ENCODE peak calls at places on chromosomes 6 and 20, in seven cellular contexts. R is HCT116, P is left lung, V is GM23248, J is K562, H is mesenchymal stem cell, L is colonic mucosa. T is an unnamed sample. For H3K4me1, the result is how much of the 10 kb centered on the place peaks cover.

GRCh38 chr20:46990811-46991567 is 96.3 kb downstream of the EYA2 start:
- DNase-seq in R (no peak), P (no peak), V (no peak), J (no peak), H (no peak), L (no peak), T (no peak)

GRCh38 chr6:27547157-27548075 is 74.5 kb upstream of the ZNF184 start:
- DNase-seq in R (peak), P (no peak), V (peak), J (peak), H (peak), L (peak), T (no peak)

GRCh38 chr20:18412202-18412901 is 54.5 kb downstream of the DZANK1 start:
- DNase-seq in R (no peak), P (no peak), V (no peak), J (no peak), H (no peak), L (no peak), T (no peak)

GRCh38 chr6:75368151-75368779 is 83.7 kb upstream of the TMEM30A start:
- DNase-seq in R (peak), P (no peak), V (no peak), J (no peak), H (peak), L (peak), T (no peak)

GRCh38 chr20:6956574-6956973 is 189.1 kb downstream of the BMP2 start:
- DNase-seq in R (no peak), P (no peak), V (peak), J (no peak), H (no peak), L (no peak), T (no peak)

GRCh38 chr6:156601821-156602301 is 175.3 kb upstream of the ARID1B start:
- DNase-seq in R (no peak), P (no peak), V (no peak), J (no peak), H (no peak), L (no peak), T (no peak)

GRCh38 chr6:158290659-158291058 is 21.6 kb upstream of the TULP4 start:
- DNase-seq in R (no peak), P (no peak), V (no peak), J (no peak), H (no peak), L (no peak), T (no peak)

GRCh38 chr6:161011509-161012480 is 20.2 kb downstream of the MAP3K4 start:
- DNase-seq in R (no peak), P (no peak), V (peak), J (no peak), H (no peak), L (no peak), T (no peak)

GRCh38 chr20:31566658-31567379 is 38.3 kb upstream of the ID1 start:
- DNase-seq in R (peak), P (no peak), V (no peak), J (peak), H (no peak), L (no peak), T (no peak)

GRCh38 chr6:11229267-11230043 is 3.0 kb downstream of the NEDD9 start:
- DNase-seq in R (no peak), P (no peak), V (peak), J (no peak), H (no peak), L (no peak), T (no peak)

GRCh38 chr6:90375681-90376439 is 79.2 kb upstream of the BACH2 start:
- DNase-seq in R (no peak), P (no peak), V (peak), J (no peak), H (peak), L (no peak), T (peak)

GRCh38 chr6:99467509-99468106 is 42.5 kb upstream of the PNISR start:
- DNase-seq in R (no peak), P (no peak), V (peak), J (peak), H (peak), L (no peak), T (no peak)

GRCh38 chr6:105097288-105097687 is 82.5 kb downstream of the POPDC3 start:
- DNase-seq in R (no peak), P (peak), V (no peak), J (no peak), H (no peak), L (peak), T (no peak)

GRCh38 chr20:49985617-49986016 is 2.8 kb downstream of the SNAI1 start:
- DNase-seq in R (no peak), P (no peak), V (no peak), J (no peak), H (no peak), L (no peak), T (no peak)

GRCh38 chr20:43940518-43941225 is 26.0 kb downstream of the TOX2 start:
- DNase-seq in R (no peak), P (no peak), V (no peak), J (no peak), H (no peak), L (no peak), T (no peak)

GRCh38 chr20:43942661-43943285 is 28.1 kb downstream of the TOX2 start:
- DNase-seq in R (peak), P (no peak), V (peak), J (no peak), H (peak), L (no peak), T (no peak)

GRCh38 chr20:43943725-43944124 is 29.1 kb downstream of the TOX2 start:
- DNase-seq in R (no peak), P (no peak), V (no peak), J (no peak), H (no peak), L (no peak), T (no peak)

GRCh38 chr20:43941476-43942212 is 27.0 kb downstream of the TOX2 start:
- DNase-seq in R (no peak), P (no peak), V (peak), J (no peak), H (no peak), L (peak), T (no peak)

DNA sequence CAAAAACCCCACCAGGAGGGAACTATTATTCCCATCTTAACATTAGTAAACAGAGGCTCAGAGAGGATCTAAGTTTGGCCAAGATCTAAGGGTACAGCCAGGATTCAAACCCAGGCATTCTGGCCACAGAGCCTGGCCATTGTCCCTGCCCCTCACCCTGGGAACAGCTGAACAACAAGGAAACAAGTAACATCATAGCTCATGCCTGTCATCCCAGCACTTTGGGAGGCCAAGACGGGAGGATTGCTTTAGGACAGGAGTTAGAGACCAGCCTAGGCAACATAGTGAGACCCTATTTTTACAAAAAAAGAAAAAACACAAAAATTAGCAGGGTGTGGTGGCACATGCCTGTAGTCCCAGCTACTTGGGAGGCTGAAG is 27.6 kb downstream of the TOX2 start:
- DNase-seq in R (no peak), P (no peak), V (no peak), J (no peak), H (no peak), L (no peak), T (no peak)
- H3K4me3 ChIP-seq in R (peak), P (no peak), V (no peak), J (no peak), H (no peak), L (no peak), T (no peak)

GRCh38 chr6:15330174-15330934 is 84.5 kb downstream of the JARID2 start:
- DNase-seq in R (no peak), P (no peak), V (peak), J (no peak), H (no peak), L (no peak), T (peak)

GRCh38 chr6:15327271-15327670 is 81.4 kb downstream of the JARID2 start:
- DNase-seq in R (peak), P (no peak), V (no peak), J (peak), H (no peak), L (peak), T (no peak)

GRCh38 chr6:15331629-15332241 is 85.9 kb downstream of the JARID2 start:
- DNase-seq in R (no peak), P (no peak), V (no peak), J (no peak), H (no peak), L (no peak), T (no peak)

GRCh38 chr6:15331143-15331542 is 85.3 kb downstream of the JARID2 start:
- DNase-seq in R (no peak), P (no peak), V (peak), J (no peak), H (peak), L (no peak), T (peak)

DNA sequence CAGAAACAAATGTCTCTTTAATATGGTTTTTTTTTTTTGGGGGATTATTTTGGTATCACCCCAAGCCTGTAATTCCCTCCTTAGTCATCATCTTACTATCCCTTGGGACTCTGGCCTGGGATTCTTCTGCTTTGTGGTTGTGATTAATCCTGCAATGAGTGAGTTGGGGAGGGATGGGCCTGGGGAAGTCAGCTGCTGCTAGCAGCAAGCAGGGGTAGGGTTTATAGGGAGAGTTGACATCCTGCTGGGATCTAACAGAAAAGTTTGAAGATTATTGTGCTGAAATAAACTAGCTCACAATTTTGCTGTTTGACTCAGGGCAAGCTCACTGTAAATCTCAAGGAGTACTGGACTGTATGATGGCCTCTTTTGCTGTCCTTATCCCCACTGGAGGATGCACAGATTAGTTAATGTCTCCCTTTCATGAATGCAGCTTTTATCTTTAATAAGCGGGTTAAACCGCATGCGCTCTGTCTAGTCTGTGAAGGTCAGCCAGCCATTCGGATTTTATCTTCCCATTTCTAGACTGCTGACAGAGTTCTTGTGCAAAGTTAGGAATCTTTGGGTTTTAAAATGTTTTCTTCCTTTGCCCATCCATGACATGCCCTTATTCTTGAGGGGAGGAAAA is 83.4 kb downstream of the JARID2 start:
- DNase-seq in R (no peak), P (no peak), V (peak), J (no peak), H (peak), L (no peak), T (peak)
- H3K4me1 ChIP-seq in R (under half), P (under half), V (under half), J (under half), H (under half), L (under half), T (half or more)

GRCh38 chr6:149062653-149063348 is 254.7 kb upstream of the TAB2 start:
- DNase-seq in R (no peak), P (no peak), V (no peak), J (no peak), H (no peak), L (no peak), T (peak)

GRCh38 chr6:149063443-149063842 is 254.1 kb upstream of the TAB2 start:
- DNase-seq in R (no peak), P (no peak), V (no peak), J (no peak), H (no peak), L (no peak), T (no peak)

GRCh38 chr6:149061933-149062332 is 255.6 kb upstream of the TAB2 start:
- DNase-seq in R (no peak), P (no peak), V (no peak), J (no peak), H (peak), L (no peak), T (no peak)

GRCh38 chr6:149064026-149065017 is 253.2 kb upstream of the TAB2 start:
- DNase-seq in R (no peak), P (no peak), V (peak), J (no peak), H (no peak), L (no peak), T (no peak)

GRCh38 chr6:149065658-149066556 is 251.6 kb upstream of the TAB2 start:
- DNase-seq in R (no peak), P (no peak), V (no peak), J (no peak), H (no peak), L (no peak), T (no peak)
- H3K27ac ChIP-seq in R (no peak), P (no peak), V (no peak), J (no peak), H (no peak), L (no peak), T (no peak)

GRCh38 chr20:1474817-1475603 is 8.4 kb upstream of the NSFL1C start:
- DNase-seq in R (no peak), P (no peak), V (no peak), J (no peak), H (no peak), L (no peak), T (no peak)

GRCh38 chr20:1472556-1473243 is 6.1 kb upstream of the NSFL1C start:
- DNase-seq in R (no peak), P (no peak), V (no peak), J (no peak), H (no peak), L (no peak), T (no peak)

GRCh38 chr20:1473821-1474220 is 7.2 kb upstream of the NSFL1C start:
- DNase-seq in R (no peak), P (no peak), V (peak), J (no peak), H (no peak), L (no peak), T (no peak)

GRCh38 chr20:1474325-1474724 is 7.7 kb upstream of the NSFL1C start:
- DNase-seq in R (no peak), P (no peak), V (no peak), J (no peak), H (no peak), L (no peak), T (no peak)

GRCh38 chr20:1473244-1473635 is 6.6 kb upstream of the NSFL1C start:
- DNase-seq in R (no peak), P (no peak), V (no peak), J (no peak), H (no peak), L (no peak), T (no peak)
- H3K4me3 ChIP-seq in R (no peak), P (no peak), V (no peak), J (no peak), H (no peak), L (no peak), T (no peak)

DNA sequence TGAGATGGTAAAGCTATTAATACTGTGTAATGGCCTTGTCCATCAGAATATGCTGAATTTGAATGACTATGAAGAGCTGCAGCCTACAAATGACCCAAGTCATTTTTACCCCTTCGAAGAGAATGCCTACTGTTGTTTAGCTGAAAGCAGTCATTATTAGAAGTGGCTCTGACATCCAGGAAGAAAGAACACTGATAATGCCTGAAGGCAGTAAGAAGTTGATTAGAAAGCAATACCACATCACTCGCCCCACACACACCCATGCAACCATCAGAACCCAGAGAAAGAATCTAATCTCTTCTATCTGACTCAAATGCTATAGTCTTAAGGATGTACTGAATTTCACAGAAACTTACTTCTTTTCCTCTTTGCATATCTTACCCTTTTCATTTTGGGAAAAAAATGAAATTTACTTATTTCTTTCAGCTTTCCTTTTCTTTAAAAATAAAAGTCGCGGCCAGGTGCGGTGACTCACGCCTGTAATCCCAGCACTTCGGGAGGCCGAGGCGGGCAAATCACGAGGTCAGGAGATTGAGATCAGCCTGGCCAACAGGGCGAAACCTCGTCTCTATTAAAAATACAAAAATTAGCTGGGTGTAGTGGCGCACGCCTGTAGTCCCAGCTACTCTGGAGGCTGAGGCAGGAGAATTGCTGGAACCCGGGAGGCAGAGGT is 61.0 kb downstream of the ARHGAP18 start:
- DNase-seq in R (peak), P (no peak), V (no peak), J (no peak), H (no peak), L (no peak), T (no peak)
- H3K4me1 ChIP-seq in R (half or more), P (under half), V (under half), J (under half), H (under half), L (under half), T (half or more)

DNA sequence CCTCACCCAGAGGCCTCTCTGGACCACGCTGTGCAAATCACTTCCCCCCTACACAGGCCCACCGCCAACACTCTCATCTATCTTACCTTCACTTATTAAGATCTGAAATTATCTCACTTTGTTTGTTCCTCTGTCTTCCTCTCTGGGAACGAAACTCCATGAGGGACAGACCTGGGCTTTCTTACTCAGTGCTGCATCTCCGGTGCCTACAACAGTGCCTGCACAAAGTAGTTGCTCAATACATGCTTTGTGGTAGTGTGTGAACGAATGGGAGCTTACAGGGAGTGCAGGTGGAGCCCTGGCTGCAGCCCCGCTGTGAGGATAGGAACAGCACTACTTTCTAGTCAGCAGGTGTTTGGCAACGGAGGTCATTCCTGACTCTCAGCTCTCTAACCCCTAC is 5.3 kb downstream of the CASS4 start:
- DNase-seq in R (no peak), P (no peak), V (no peak), J (no peak), H (no peak), L (no peak), T (no peak)
- H3K27ac ChIP-seq in R (no peak), P (no peak), V (peak), J (peak), H (no peak), L (no peak), T (no peak)

GRCh38 chr6:143553337-143553736 is 41.8 kb upstream of the FUCA2 start:
- DNase-seq in R (no peak), P (no peak), V (no peak), J (no peak), H (no peak), L (no peak), T (no peak)

GRCh38 chr6:143559101-143559500 is 47.6 kb upstream of the FUCA2 start:
- DNase-seq in R (no peak), P (no peak), V (no peak), J (no peak), H (no peak), L (no peak), T (no peak)

GRCh38 chr6:143555582-143555981 is 44.1 kb upstream of the FUCA2 start:
- DNase-seq in R (no peak), P (no peak), V (no peak), J (no peak), H (no peak), L (no peak), T (no peak)

GRCh38 chr6:143556529-143556928 is 45.0 kb upstream of the FUCA2 start:
- DNase-seq in R (no peak), P (no peak), V (peak), J (no peak), H (peak), L (no peak), T (peak)

DNA sequence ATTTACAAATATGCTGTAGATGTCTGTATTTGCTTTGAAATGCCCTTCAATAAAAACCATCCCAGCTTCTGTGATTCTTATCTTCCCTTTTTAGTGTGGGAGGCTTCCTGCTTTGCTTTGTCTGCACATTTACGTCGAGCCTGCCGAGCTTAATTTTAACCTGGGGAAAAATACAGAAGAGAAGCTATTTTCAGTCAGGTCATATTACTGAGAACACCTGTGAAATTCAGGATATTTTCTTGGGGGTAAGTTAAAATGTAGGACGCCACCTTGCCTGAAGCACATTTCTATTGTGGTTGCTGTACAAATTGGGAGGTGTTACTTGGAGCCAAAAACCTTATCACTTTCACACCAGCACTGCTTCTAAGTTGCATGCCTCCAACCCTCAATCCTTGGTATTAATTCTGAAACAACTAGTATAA is 43.6 kb upstream of the FUCA2 start:
- DNase-seq in R (no peak), P (no peak), V (no peak), J (peak), H (no peak), L (no peak), T (no peak)
- H3K4me3 ChIP-seq in R (no peak), P (no peak), V (no peak), J (no peak), H (no peak), L (no peak), T (no peak)

DNA sequence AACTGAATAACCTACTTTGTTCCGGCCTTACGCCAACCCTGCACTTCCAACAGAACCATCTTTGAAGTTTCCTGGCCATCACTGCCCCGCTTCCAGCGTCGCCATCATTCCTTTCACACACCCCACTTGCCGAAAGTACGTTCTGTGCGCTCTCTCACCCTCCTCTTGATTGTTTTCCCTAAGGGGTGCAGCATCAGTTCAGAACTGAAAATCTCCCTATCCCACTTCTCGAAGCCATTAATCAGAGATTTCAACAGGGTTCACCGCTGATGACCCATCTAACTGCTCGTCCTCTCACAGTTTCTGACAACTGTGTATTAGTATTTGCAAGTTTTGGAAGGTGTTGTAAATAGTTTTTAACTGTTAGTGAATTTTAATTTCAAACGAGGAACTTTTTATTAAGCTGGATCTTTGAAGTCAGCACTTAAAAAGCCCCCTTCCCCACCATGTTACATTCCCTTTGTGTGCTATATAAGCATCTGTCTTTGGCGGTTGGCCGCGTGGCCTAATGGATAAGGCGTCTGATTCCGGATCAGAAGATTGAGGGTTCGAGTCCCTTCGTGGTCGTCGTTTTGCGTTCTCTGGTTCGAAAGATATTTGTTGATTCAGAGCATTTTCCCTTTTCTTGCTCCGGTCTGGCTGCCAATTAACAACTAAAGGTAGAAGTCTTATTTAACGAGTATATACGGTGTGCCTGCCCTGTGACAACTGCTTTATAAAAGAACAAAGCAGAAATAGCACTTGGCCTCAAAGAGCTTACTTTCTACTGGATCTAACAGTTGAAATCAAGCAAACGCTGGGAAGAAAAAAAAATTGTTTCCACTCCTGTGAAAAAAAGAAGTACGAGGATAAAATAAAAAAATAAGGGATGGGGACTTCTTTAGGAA is 42.6 kb downstream of the TRIM27 start:
- DNase-seq in R (peak), P (no peak), V (peak), J (peak), H (peak), L (peak), T (peak)
- H3K4me1 ChIP-seq in R (under half), P (under half), V (under half), J (under half), H (under half), L (under half), T (under half)